ENCODE peak calls at places on chromosome 7, in eight cellular contexts. Z is right lobe of liver, D is heart right ventricle, G is vagina, P is cardiac fibroblast, Y is foreskin fibroblast, E is left ventricle myocardium inferior, J is GM23338. V is an unnamed sample.

GRCh38 chr7:102912742-102913141 is at the start of gene LRRC17:
- DNase-seq in Z (no peak), J (peak), Y (peak), G (no peak), D (no peak), E (no peak), P (peak), V (peak)

GRCh38 chr7:150830957-150831356 is 21.4 kb upstream of the AOC1 start:
- DNase-seq in E (no peak), J (no peak), Y (no peak), D (no peak), G (no peak), P (no peak), Z (no peak), V (no peak)

GRCh38 chr7:95169678-95170077 is 154.7 kb downstream of the PON1 start:
- DNase-seq in G (no peak), Z (no peak), Y (no peak), E (no peak), P (peak), D (no peak), J (no peak), V (no peak)

GRCh38 chr7:12067156-12067831 is 143.8 kb upstream of the TMEM106B start:
- DNase-seq in P (peak), E (no peak), Y (no peak), J (peak), D (no peak), Z (no peak), G (no peak), V (peak)

GRCh38 chr7:141362580-141363435 is 188.4 kb upstream of the AGK start:
- DNase-seq in Z (no peak), P (peak), E (peak), Y (peak), G (no peak), D (no peak), J (no peak), V (peak)

GRCh38 chr7:123271231-123271630 is 71.5 kb upstream of the SLC13A1 start:
- DNase-seq in J (no peak), P (peak), Y (no peak), G (no peak), D (no peak), E (no peak), Z (no peak), V (no peak)

GRCh38 chr7:158239290-158239981 is 348.2 kb downstream of the PTPRN2 start:
- DNase-seq in E (no peak), Y (no peak), G (no peak), P (no peak), D (no peak), Z (peak), J (no peak), V (no peak)

GRCh38 chr7:1127001-1127400 is 33.0 kb downstream of the ZFAND2A start:
- DNase-seq in J (no peak), E (no peak), Y (no peak), G (no peak), P (no peak), D (no peak), Z (no peak), V (no peak)

GRCh38 chr7:40122940-40123254 is 11.5 kb downstream of the MPLKIP start:
- DNase-seq in E (no peak), P (no peak), G (no peak), D (no peak), Y (no peak), Z (no peak), J (no peak), V (no peak)

GRCh38 chr7:27784399-27785053 is 44.6 kb downstream of the TAX1BP1 start:
- DNase-seq in E (no peak), P (peak), Z (no peak), J (peak), G (no peak), Y (peak), D (no peak), V (no peak)

GRCh38 chr7:80916770-80917681 is 1.8 kb downstream of the SEMA3C start:
- DNase-seq in Y (peak), Z (no peak), D (no peak), P (peak), E (no peak), J (peak), G (no peak), V (no peak)

GRCh38 chr7:155104913-155105312 is 34.8 kb downstream of the HTR5A start:
- DNase-seq in Y (no peak), J (no peak), D (no peak), Z (no peak), G (no peak), P (no peak), E (no peak), V (no peak)

GRCh38 chr7:142142702-142143101 is 31.2 kb downstream of the MGAM2 start:
- DNase-seq in J (peak), Z (no peak), E (no peak), Y (no peak), P (no peak), D (no peak), G (no peak), V (no peak)

GRCh38 chr7:101900103-101900502 is 82.7 kb downstream of the CUX1 start:
- DNase-seq in Y (no peak), G (no peak), J (no peak), P (no peak), D (peak), Z (peak), E (peak), V (no peak)

GRCh38 chr7:47044620-47045019 is 537.3 kb downstream of the TNS3 start:
- DNase-seq in J (no peak), E (no peak), Z (no peak), G (no peak), D (no peak), Y (no peak), P (no peak), V (no peak)

GRCh38 chr7:10874666-10875065 is 99.0 kb upstream of the PHF14 start:
- DNase-seq in D (no peak), J (no peak), Y (no peak), Z (no peak), P (no peak), E (no peak), G (no peak), V (no peak)

GRCh38 chr7:92044940-92045339 is 89.3 kb downstream of the CYP51A1 start:
- DNase-seq in Z (no peak), J (no peak), D (no peak), G (no peak), Y (no peak), P (no peak), E (no peak), V (no peak)

GRCh38 chr7:49255061-49255460 is 330.7 kb downstream of the CDC14C start:
- DNase-seq in D (no peak), Z (no peak), P (no peak), E (no peak), J (no peak), Y (no peak), G (no peak), V (no peak)

GRCh38 chr7:84610390-84610789 is 415.8 kb upstream of the SEMA3A start:
- DNase-seq in P (no peak), E (no peak), J (no peak), Z (no peak), Y (no peak), G (no peak), D (no peak), V (no peak)

GRCh38 chr7:461453-462172 is 58.0 kb downstream of the PDGFA start:
- DNase-seq in P (no peak), D (no peak), G (no peak), J (no peak), Z (peak), Y (peak), E (no peak), V (no peak)

GRCh38 chr7:92485974-92486373 is 8.2 kb upstream of the ERVW-1 start:
- DNase-seq in Y (no peak), G (no peak), J (no peak), Z (no peak), P (no peak), D (no peak), E (no peak), V (no peak)

GRCh38 chr7:70923086-70923845 is 208.7 kb upstream of the GALNT17 start:
- DNase-seq in D (no peak), E (no peak), Z (no peak), J (no peak), P (no peak), Y (no peak), G (no peak), V (no peak)

GRCh38 chr7:152313879-152314604 is 121.8 kb downstream of the KMT2C start:
- DNase-seq in J (no peak), P (peak), Y (peak), D (no peak), E (no peak), Z (no peak), G (no peak), V (peak)

GRCh38 chr7:145105561-145105960 is 269.7 kb upstream of the TPK1 start:
- DNase-seq in E (no peak), P (no peak), Y (no peak), G (no peak), D (no peak), Z (no peak), J (no peak), V (no peak)

DNA sequence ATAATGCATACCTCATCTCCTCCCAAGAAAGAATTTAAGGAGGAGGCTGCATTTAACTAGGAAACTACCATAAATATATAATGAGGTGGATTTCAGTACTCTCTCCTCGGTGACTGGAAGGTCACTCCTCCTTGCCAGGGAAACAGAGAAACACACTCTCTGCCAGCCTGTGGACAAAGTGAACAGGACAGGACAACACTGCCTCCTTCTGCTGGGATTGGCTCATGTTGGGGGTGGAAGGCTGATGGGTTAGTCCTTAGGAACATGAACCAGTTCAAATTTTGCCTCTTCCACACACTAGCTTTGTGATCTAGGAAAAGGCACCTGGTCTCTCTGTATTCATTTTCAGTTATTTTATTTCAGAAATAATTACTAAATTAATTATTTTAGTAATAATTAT is 50.6 kb upstream of the STEAP4 start:
- DNase-seq in Y (peak), J (peak), E (peak), D (peak), P (peak), Z (peak), G (no peak), V (no peak)
- TF ChIP-seq CTCF in Y (no peak), J (peak), E (peak), D (peak), P (peak), Z (peak), G (peak), V (no peak)

GRCh38 chr7:77200542-77200941 is 923 bp upstream of the FGL2 start:
- DNase-seq in P (no peak), Z (no peak), E (no peak), D (no peak), Y (no peak), G (no peak), J (no peak), V (no peak)

GRCh38 chr7:77202544-77202976 is 2.9 kb upstream of the FGL2 start:
- DNase-seq in Z (no peak), J (no peak), G (no peak), E (no peak), P (no peak), Y (no peak), D (no peak), V (no peak)

GRCh38 chr7:77197135-77197534 is 2.5 kb downstream of the FGL2 start:
- DNase-seq in Z (no peak), G (no peak), D (no peak), J (no peak), E (no peak), P (no peak), Y (no peak), V (no peak)

GRCh38 chr7:77199008-77199966 is at the start of gene FGL2:
- DNase-seq in D (peak), G (no peak), Z (peak), Y (peak), E (peak), P (peak), J (peak), V (peak)
- H3K4me3 ChIP-seq in D (peak), G (peak), Z (peak), Y (no peak), E (peak), P (peak), J (peak), V (peak)

DNA sequence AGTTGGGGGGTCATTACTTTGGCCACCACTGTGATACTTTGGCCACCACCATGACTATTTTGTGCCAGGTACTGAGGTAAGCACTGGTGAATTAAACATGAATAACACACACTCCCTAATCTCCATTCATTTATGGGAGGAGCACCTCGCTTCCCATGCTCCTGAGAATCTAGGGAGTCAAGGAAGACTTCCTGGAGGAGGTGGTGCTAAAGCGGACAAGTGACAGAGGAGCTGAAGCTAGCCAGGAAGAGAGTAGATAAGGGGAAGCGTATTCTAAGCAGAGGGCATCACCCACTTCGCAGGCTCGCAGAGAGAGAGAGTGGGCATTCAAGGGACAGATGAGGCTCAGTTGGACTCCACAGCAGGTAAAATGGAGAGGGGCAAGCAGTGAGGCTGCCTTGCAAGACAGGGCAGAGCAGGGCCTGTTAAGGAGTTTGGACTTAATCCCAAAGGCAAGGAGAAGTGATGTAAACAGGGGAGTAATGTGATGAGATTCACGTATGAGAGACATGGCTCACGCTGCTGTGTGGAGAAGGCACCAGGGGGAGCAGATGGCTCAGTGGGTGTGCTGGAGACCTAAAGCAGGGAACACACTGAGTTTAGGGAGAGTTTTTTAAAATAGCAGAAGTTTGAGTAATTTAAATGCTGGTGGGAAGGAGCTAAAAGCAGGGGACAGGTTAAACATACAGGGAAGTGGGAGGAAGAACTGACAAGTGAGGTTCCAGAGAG is 21.3 kb upstream of the TMEM248 start:
- DNase-seq in E (no peak), Z (no peak), Y (no peak), J (no peak), D (no peak), P (no peak), G (no peak), V (no peak)
- TF ChIP-seq CTCF in E (no peak), Z (no peak), Y (no peak), J (no peak), D (no peak), P (no peak), G (no peak), V (no peak)

DNA sequence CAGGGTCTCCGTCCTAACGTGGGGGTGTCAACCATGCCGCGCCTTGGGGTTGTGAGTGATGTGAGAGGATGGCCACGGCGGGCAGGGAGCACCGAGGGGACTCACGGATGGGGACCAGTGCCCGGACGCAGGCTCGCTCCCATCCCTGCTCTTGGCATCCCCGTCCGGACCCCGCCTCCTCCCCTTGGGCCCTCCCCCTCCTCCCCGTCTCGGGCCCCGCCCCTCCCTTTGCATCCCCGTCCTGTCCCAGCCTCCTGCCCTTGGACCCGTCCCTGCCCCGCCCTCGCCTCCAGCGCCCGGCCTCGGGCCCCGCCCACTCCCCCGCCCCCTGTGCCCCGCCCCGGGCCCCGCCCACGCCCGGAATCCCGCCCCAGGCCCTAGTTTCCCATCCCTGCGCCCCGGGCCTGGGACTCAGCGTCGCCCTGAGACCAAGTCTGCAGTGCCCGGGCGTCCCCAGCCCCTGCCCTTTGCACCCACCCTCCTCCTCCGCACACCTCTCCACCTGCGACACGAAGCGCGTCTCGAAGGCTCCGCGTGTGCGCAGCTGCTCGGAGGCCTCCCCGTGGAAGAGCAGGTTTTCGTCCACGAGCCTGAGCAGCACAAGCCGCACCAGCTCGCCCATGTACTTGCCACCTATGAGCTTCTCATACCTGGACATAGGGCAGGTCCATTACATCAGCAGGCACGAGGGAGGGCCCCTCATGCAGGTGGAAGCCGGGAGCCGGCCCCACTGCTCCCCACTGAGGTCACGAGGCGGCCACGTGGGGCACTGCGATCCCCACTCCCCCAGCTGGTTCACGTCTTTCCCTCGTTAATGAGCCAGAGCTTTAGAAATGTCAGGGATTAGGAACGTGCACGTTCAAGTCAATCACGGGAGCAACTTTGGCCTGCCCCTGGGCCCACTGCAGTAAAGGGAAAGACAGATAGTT is 5.1 kb upstream of the MYL7 start:
- DNase-seq in P (peak), J (peak), Y (peak), E (peak), Z (peak), D (peak), G (no peak), V (no peak)
- H3K4me3 ChIP-seq in P (peak), J (peak), Y (peak), E (peak), Z (no peak), D (peak), G (peak), V (peak)

GRCh38 chr7:108569381-108570145 is at the start of the genes DNAJB9 and THAP5:
- DNase-seq in J (peak), Y (peak), Z (peak), P (peak), E (peak), D (peak), G (peak), V (peak)

GRCh38 chr7:108572487-108572886 is 2.8 kb downstream of the DNAJB9 start:
- DNase-seq in E (no peak), D (no peak), P (no peak), Y (no peak), Z (no peak), G (no peak), J (no peak), V (no peak)

GRCh38 chr7:108568801-108569380 is 615 bp downstream of the THAP5 start:
- DNase-seq in P (no peak), Y (no peak), D (no peak), G (no peak), J (no peak), Z (no peak), E (no peak), V (no peak)

GRCh38 chr7:108565987-108566386 is 3.5 kb downstream of the THAP5 start:
- DNase-seq in Z (no peak), Y (no peak), E (no peak), J (no peak), G (no peak), P (no peak), D (no peak), V (no peak)

DNA sequence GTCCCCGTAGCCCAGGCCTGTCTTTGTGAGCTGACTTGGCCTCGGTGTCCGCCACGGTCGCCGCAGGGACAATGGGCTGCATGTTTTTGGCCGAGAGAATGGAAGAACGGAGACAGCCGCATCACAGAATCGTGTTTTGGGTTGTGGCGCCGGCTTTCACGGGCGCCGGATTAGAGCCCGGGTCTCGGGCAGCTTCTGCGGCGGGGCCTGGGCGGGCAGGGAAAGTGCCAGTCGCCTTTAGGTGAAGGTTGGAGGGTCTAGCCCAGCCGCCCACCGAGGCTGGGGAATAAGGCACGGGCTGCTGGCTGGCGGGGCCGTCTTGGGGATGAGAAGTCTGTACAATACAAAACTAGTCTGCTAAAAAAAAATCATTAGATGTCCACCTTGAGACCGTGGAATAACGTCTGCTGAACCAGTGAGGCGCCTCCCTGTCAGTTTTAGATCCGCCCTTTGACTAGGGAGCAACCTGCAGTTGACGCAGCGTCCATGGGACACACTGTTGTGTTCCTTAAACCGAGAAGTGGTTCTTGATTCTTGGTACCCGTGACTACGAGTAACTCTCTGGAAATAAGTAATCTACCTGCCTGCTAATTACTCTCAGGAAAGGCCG is 577 bp downstream of the DNAJB9 start:
- DNase-seq in E (peak), P (peak), Y (peak), Z (peak), J (peak), D (peak), G (no peak), V (no peak)
- TF ChIP-seq CTCF in E (no peak), P (no peak), Y (no peak), Z (no peak), J (no peak), D (no peak), G (no peak), V (no peak)

GRCh38 chr7:41698114-41698513 is 4.8 kb downstream of the INHBA start:
- DNase-seq in J (no peak), E (no peak), G (no peak), Y (no peak), Z (no peak), D (no peak), P (no peak), V (no peak)
- H3K4me3 ChIP-seq in J (peak), E (peak), G (no peak), Y (peak), Z (no peak), D (no peak), P (peak), V (peak)

V was measured in AG09309.